ENCODE peak calls at places on chromosome 7, in six cellular contexts. J is RKO, N is lower lobe of right lung, V is chondrocyte, G is EL, Q is iris pigment epithelial cell. K is an unnamed sample.

GRCh38 chr7:153642989-153643388 is 409.2 kb upstream of the DPP6 start:
- DNase-seq in N (no peak), Q (no peak), V (no peak), G (no peak), J (no peak), K (no peak)

GRCh38 chr7:95375591-95376294 is 20.4 kb downstream of the PON3 start:
- DNase-seq in N (no peak), V (no peak), J (no peak), Q (no peak), G (no peak), K (no peak)

GRCh38 chr7:35003679-35004278 is 33.5 kb downstream of the DPY19L1 start:
- DNase-seq in G (peak; percentile 89), N (peak; percentile 80), V (no peak), J (no peak), Q (peak; percentile 87), K (no peak)

GRCh38 chr7:88243345-88243909 is 23.6 kb upstream of the SRI start:
- DNase-seq in G (peak; percentile 24), J (peak; percentile 68), N (no peak), V (no peak), Q (peak; percentile 56), K (no peak)

GRCh38 chr7:123682690-123683089 is 27.0 kb downstream of the LMOD2 start:
- DNase-seq in Q (peak; percentile 78), G (peak; percentile 68), V (no peak), J (peak; percentile 80), N (no peak), K (no peak)

GRCh38 chr7:72072901-72073300 is 339.2 kb downstream of the CALN1 start:
- DNase-seq in G (no peak), V (no peak), J (no peak), N (no peak), Q (no peak), K (no peak)

GRCh38 chr7:115548756-115549155 is 481.8 kb downstream of the TFEC start:
- DNase-seq in G (peak; percentile 30), Q (peak; percentile 5), N (no peak), V (no peak), J (no peak), K (no peak)

GRCh38 chr7:142670504-142670903 is 78.8 kb upstream of the PRSS1 start:
- DNase-seq in J (no peak), N (no peak), G (no peak), Q (no peak), V (no peak), K (no peak)

GRCh38 chr7:82534687-82535086 is 91.1 kb upstream of the CACNA2D1 start:
- DNase-seq in Q (peak; percentile 87), V (no peak), J (peak; percentile 6), G (peak; percentile 55), N (no peak), K (no peak)